ENCODE peak calls at places on chromosomes 1 and 21, in nine cellular contexts. One of them, this sample, is unnamed.

GRCh38 chr1:243974451-243975292 is 76.4 kb upstream of the ZBTB18 start:
- DNase-seq in nephron progenitor cell: peak
- DNase-seq in pancreas: no peak
- DNase-seq in endothelial cell: peak
- DNase-seq in T-helper 2 cell: no peak
- DNase-seq in A673: peak
- DNase-seq in GM23338: peak
- DNase-seq in NCI-H1436: peak
- DNase-seq in activated B cell treated with CpG ODN at 0.5 μM for 24 hours: no peak
- DNase-seq in this sample: no peak

GRCh38 chr1:14282583-14283186 is 315.8 kb upstream of the KAZN start:
- DNase-seq in nephron progenitor cell: no peak
- DNase-seq in pancreas: no peak
- DNase-seq in endothelial cell: no peak
- DNase-seq in T-helper 2 cell: no peak
- DNase-seq in A673: no peak
- DNase-seq in GM23338: peak
- DNase-seq in NCI-H1436: no peak
- DNase-seq in activated B cell treated with CpG ODN at 0.5 μM for 24 hours: no peak
- DNase-seq in this sample: no peak

GRCh38 chr1:239545466-239545865 is 159.1 kb downstream of the CHRM3 start:
- DNase-seq in nephron progenitor cell: no peak
- DNase-seq in pancreas: no peak
- DNase-seq in endothelial cell: no peak
- DNase-seq in T-helper 2 cell: no peak
- DNase-seq in A673: no peak
- DNase-seq in GM23338: no peak
- DNase-seq in NCI-H1436: no peak
- DNase-seq in activated B cell treated with CpG ODN at 0.5 μM for 24 hours: no peak
- DNase-seq in this sample: no peak

GRCh38 chr1:7610936-7611335 is 160.2 kb upstream of the VAMP3 start:
- DNase-seq in nephron progenitor cell: peak
- DNase-seq in pancreas: no peak
- DNase-seq in endothelial cell: no peak
- DNase-seq in T-helper 2 cell: no peak
- DNase-seq in A673: no peak
- DNase-seq in GM23338: no peak
- DNase-seq in NCI-H1436: no peak
- DNase-seq in activated B cell treated with CpG ODN at 0.5 μM for 24 hours: no peak
- DNase-seq in this sample: no peak

GRCh38 chr1:212473729-212474128 is 41.0 kb downstream of the NENF start:
- DNase-seq in nephron progenitor cell: no peak
- DNase-seq in pancreas: no peak
- DNase-seq in endothelial cell: no peak
- DNase-seq in T-helper 2 cell: no peak
- DNase-seq in A673: no peak
- DNase-seq in GM23338: no peak
- DNase-seq in NCI-H1436: no peak
- DNase-seq in activated B cell treated with CpG ODN at 0.5 μM for 24 hours: no peak
- DNase-seq in this sample: no peak

GRCh38 chr1:157001304-157001703 is 44.2 kb downstream of the ARHGEF11 start:
- DNase-seq in nephron progenitor cell: no peak
- DNase-seq in pancreas: no peak
- DNase-seq in endothelial cell: no peak
- DNase-seq in T-helper 2 cell: no peak
- DNase-seq in A673: no peak
- DNase-seq in GM23338: no peak
- DNase-seq in NCI-H1436: no peak
- DNase-seq in activated B cell treated with CpG ODN at 0.5 μM for 24 hours: no peak
- DNase-seq in this sample: no peak

GRCh38 chr1:81142099-81142776 is 658.5 kb upstream of the ADGRL2 start:
- DNase-seq in nephron progenitor cell: no peak
- DNase-seq in pancreas: no peak
- DNase-seq in endothelial cell: no peak
- DNase-seq in T-helper 2 cell: no peak
- DNase-seq in A673: no peak
- DNase-seq in GM23338: no peak
- DNase-seq in NCI-H1436: no peak
- DNase-seq in activated B cell treated with CpG ODN at 0.5 μM for 24 hours: no peak
- DNase-seq in this sample: peak

GRCh38 chr1:55213029-55213884 is 1.9 kb downstream of the USP24 start:
- DNase-seq in nephron progenitor cell: no peak
- DNase-seq in pancreas: no peak
- DNase-seq in endothelial cell: no peak
- DNase-seq in T-helper 2 cell: no peak
- DNase-seq in A673: peak
- DNase-seq in GM23338: no peak
- DNase-seq in NCI-H1436: no peak
- DNase-seq in activated B cell treated with CpG ODN at 0.5 μM for 24 hours: no peak
- DNase-seq in this sample: no peak

GRCh38 chr1:27418326-27418761 is 25.9 kb downstream of the GPR3 start:
- DNase-seq in nephron progenitor cell: no peak
- DNase-seq in pancreas: no peak
- DNase-seq in endothelial cell: no peak
- DNase-seq in T-helper 2 cell: no peak
- DNase-seq in A673: no peak
- DNase-seq in GM23338: no peak
- DNase-seq in NCI-H1436: no peak
- DNase-seq in activated B cell treated with CpG ODN at 0.5 μM for 24 hours: peak
- DNase-seq in this sample: peak

GRCh38 chr1:59427155-59427554 is 130.3 kb downstream of the FGGY start:
- DNase-seq in nephron progenitor cell: no peak
- DNase-seq in pancreas: no peak
- DNase-seq in endothelial cell: no peak
- DNase-seq in T-helper 2 cell: no peak
- DNase-seq in A673: no peak
- DNase-seq in GM23338: no peak
- DNase-seq in NCI-H1436: no peak
- DNase-seq in activated B cell treated with CpG ODN at 0.5 μM for 24 hours: no peak
- DNase-seq in this sample: no peak

GRCh38 chr21:34867785-34868184 is 181.3 kb downstream of the RUNX1 start:
- DNase-seq in nephron progenitor cell: no peak
- DNase-seq in pancreas: no peak
- DNase-seq in endothelial cell: no peak
- DNase-seq in T-helper 2 cell: no peak
- DNase-seq in A673: no peak
- DNase-seq in GM23338: no peak
- DNase-seq in NCI-H1436: no peak
- DNase-seq in activated B cell treated with CpG ODN at 0.5 μM for 24 hours: no peak
- DNase-seq in this sample: no peak

GRCh38 chr21:26842976-26843911 is 2.0 kb downstream of the ADAMTS1 start:
- DNase-seq in nephron progenitor cell: peak
- DNase-seq in pancreas: peak
- DNase-seq in endothelial cell: peak
- DNase-seq in T-helper 2 cell: no peak
- DNase-seq in A673: peak
- DNase-seq in GM23338: peak
- DNase-seq in NCI-H1436: no peak
- DNase-seq in activated B cell treated with CpG ODN at 0.5 μM for 24 hours: no peak
- DNase-seq in this sample: peak

GRCh38 chr1:164785841-164786534 is 227.0 kb downstream of the PBX1 start:
- DNase-seq in nephron progenitor cell: no peak
- DNase-seq in pancreas: no peak
- DNase-seq in endothelial cell: no peak
- DNase-seq in T-helper 2 cell: no peak
- DNase-seq in A673: no peak
- DNase-seq in GM23338: no peak
- DNase-seq in NCI-H1436: no peak
- DNase-seq in activated B cell treated with CpG ODN at 0.5 μM for 24 hours: no peak
- DNase-seq in this sample: no peak

GRCh38 chr1:94043738-94044289 is 77.1 kb downstream of the ABCA4 start:
- DNase-seq in nephron progenitor cell: no peak
- DNase-seq in pancreas: no peak
- DNase-seq in endothelial cell: no peak
- DNase-seq in T-helper 2 cell: no peak
- DNase-seq in A673: no peak
- DNase-seq in GM23338: no peak
- DNase-seq in NCI-H1436: no peak
- DNase-seq in activated B cell treated with CpG ODN at 0.5 μM for 24 hours: no peak
- DNase-seq in this sample: no peak

GRCh38 chr1:23343246-23344110 is 606 bp downstream of the HNRNPR start:
- DNase-seq in nephron progenitor cell: peak
- DNase-seq in pancreas: peak
- DNase-seq in endothelial cell: peak
- DNase-seq in T-helper 2 cell: peak
- DNase-seq in A673: peak
- DNase-seq in GM23338: peak
- DNase-seq in NCI-H1436: peak
- DNase-seq in activated B cell treated with CpG ODN at 0.5 μM for 24 hours: no peak
- DNase-seq in this sample: peak

GRCh38 chr1:113142791-113143190 is 69.8 kb downstream of the LRIG2 start:
- DNase-seq in nephron progenitor cell: no peak
- DNase-seq in pancreas: no peak
- DNase-seq in endothelial cell: no peak
- DNase-seq in T-helper 2 cell: no peak
- DNase-seq in A673: peak
- DNase-seq in GM23338: no peak
- DNase-seq in NCI-H1436: no peak
- DNase-seq in activated B cell treated with CpG ODN at 0.5 μM for 24 hours: no peak
- DNase-seq in this sample: no peak

GRCh38 chr21:34642211-34643075 is 26.4 kb upstream of the CLIC6 start:
- DNase-seq in nephron progenitor cell: no peak
- DNase-seq in pancreas: no peak
- DNase-seq in endothelial cell: no peak
- DNase-seq in T-helper 2 cell: no peak
- DNase-seq in A673: no peak
- DNase-seq in GM23338: no peak
- DNase-seq in NCI-H1436: no peak
- DNase-seq in activated B cell treated with CpG ODN at 0.5 μM for 24 hours: no peak
- DNase-seq in this sample: peak

GRCh38 chr1:101448018-101448417 is 211.2 kb downstream of the S1PR1 start:
- DNase-seq in nephron progenitor cell: no peak
- DNase-seq in pancreas: no peak
- DNase-seq in endothelial cell: no peak
- DNase-seq in T-helper 2 cell: no peak
- DNase-seq in A673: no peak
- DNase-seq in GM23338: no peak
- DNase-seq in NCI-H1436: no peak
- DNase-seq in activated B cell treated with CpG ODN at 0.5 μM for 24 hours: no peak
- DNase-seq in this sample: no peak

GRCh38 chr1:9201421-9202239 is 32.9 kb upstream of the H6PD start:
- DNase-seq in nephron progenitor cell: no peak
- DNase-seq in pancreas: no peak
- DNase-seq in endothelial cell: no peak
- DNase-seq in T-helper 2 cell: no peak
- DNase-seq in A673: no peak
- DNase-seq in GM23338: peak
- DNase-seq in NCI-H1436: no peak
- DNase-seq in activated B cell treated with CpG ODN at 0.5 μM for 24 hours: no peak
- DNase-seq in this sample: no peak

GRCh38 chr1:235820059-235820458 is 46.6 kb downstream of the LYST start:
- DNase-seq in nephron progenitor cell: no peak
- DNase-seq in pancreas: no peak
- DNase-seq in endothelial cell: no peak
- DNase-seq in T-helper 2 cell: no peak
- DNase-seq in A673: no peak
- DNase-seq in GM23338: no peak
- DNase-seq in NCI-H1436: no peak
- DNase-seq in activated B cell treated with CpG ODN at 0.5 μM for 24 hours: no peak
- DNase-seq in this sample: no peak

GRCh38 chr1:219119839-219120238 is 53.8 kb upstream of the LYPLAL1 start:
- DNase-seq in nephron progenitor cell: no peak
- DNase-seq in pancreas: no peak
- DNase-seq in endothelial cell: no peak
- DNase-seq in T-helper 2 cell: no peak
- DNase-seq in A673: peak
- DNase-seq in GM23338: no peak
- DNase-seq in NCI-H1436: no peak
- DNase-seq in activated B cell treated with CpG ODN at 0.5 μM for 24 hours: no peak
- DNase-seq in this sample: no peak

GRCh38 chr1:1779691-1780597 is 1.7 kb upstream of the NADK start:
- DNase-seq in nephron progenitor cell: no peak
- DNase-seq in pancreas: no peak
- DNase-seq in endothelial cell: no peak
- DNase-seq in T-helper 2 cell: peak
- DNase-seq in A673: peak
- DNase-seq in GM23338: peak
- DNase-seq in NCI-H1436: peak
- DNase-seq in activated B cell treated with CpG ODN at 0.5 μM for 24 hours: peak
- DNase-seq in this sample: peak

GRCh38 chr1:36553591-36554417 is 71.1 kb upstream of the CSF3R start:
- DNase-seq in nephron progenitor cell: peak
- DNase-seq in pancreas: peak
- DNase-seq in endothelial cell: peak
- DNase-seq in T-helper 2 cell: peak
- DNase-seq in A673: peak
- DNase-seq in GM23338: peak
- DNase-seq in NCI-H1436: peak
- DNase-seq in activated B cell treated with CpG ODN at 0.5 μM for 24 hours: peak
- DNase-seq in this sample: peak

GRCh38 chr1:17207966-17208418 is 3.1 kb downstream of the PADI1 start:
- DNase-seq in nephron progenitor cell: no peak
- DNase-seq in pancreas: no peak
- DNase-seq in endothelial cell: no peak
- DNase-seq in T-helper 2 cell: no peak
- DNase-seq in A673: peak
- DNase-seq in GM23338: no peak
- DNase-seq in NCI-H1436: no peak
- DNase-seq in activated B cell treated with CpG ODN at 0.5 μM for 24 hours: peak
- DNase-seq in this sample: peak

GRCh38 chr1:197526736-197527371 is 248.4 kb downstream of the DENND1B start:
- DNase-seq in nephron progenitor cell: no peak
- DNase-seq in pancreas: no peak
- DNase-seq in endothelial cell: no peak
- DNase-seq in T-helper 2 cell: no peak
- DNase-seq in A673: peak
- DNase-seq in GM23338: peak
- DNase-seq in NCI-H1436: peak
- DNase-seq in activated B cell treated with CpG ODN at 0.5 μM for 24 hours: no peak
- DNase-seq in this sample: no peak

GRCh38 chr1:106831511-106831910 is 225.0 kb upstream of the PRMT6 start:
- DNase-seq in nephron progenitor cell: no peak
- DNase-seq in pancreas: no peak
- DNase-seq in endothelial cell: no peak
- DNase-seq in T-helper 2 cell: no peak
- DNase-seq in A673: peak
- DNase-seq in GM23338: no peak
- DNase-seq in NCI-H1436: no peak
- DNase-seq in activated B cell treated with CpG ODN at 0.5 μM for 24 hours: no peak
- DNase-seq in this sample: no peak

GRCh38 chr21:33071878-33072306 is 2.0 kb downstream of the OLIG1 start:
- DNase-seq in nephron progenitor cell: peak
- DNase-seq in pancreas: no peak
- DNase-seq in endothelial cell: peak
- DNase-seq in T-helper 2 cell: no peak
- DNase-seq in A673: no peak
- DNase-seq in GM23338: peak
- DNase-seq in NCI-H1436: no peak
- DNase-seq in activated B cell treated with CpG ODN at 0.5 μM for 24 hours: no peak
- DNase-seq in this sample: no peak

GRCh38 chr1:76679534-76680152 is 187.6 kb upstream of the ST6GALNAC5 start:
- DNase-seq in nephron progenitor cell: no peak
- DNase-seq in pancreas: no peak
- DNase-seq in endothelial cell: no peak
- DNase-seq in T-helper 2 cell: no peak
- DNase-seq in A673: no peak
- DNase-seq in GM23338: no peak
- DNase-seq in NCI-H1436: no peak
- DNase-seq in activated B cell treated with CpG ODN at 0.5 μM for 24 hours: no peak
- DNase-seq in this sample: no peak

GRCh38 chr1:171807547-171807946 is 26.1 kb downstream of the METTL13 start:
- DNase-seq in nephron progenitor cell: no peak
- DNase-seq in pancreas: no peak
- DNase-seq in endothelial cell: no peak
- DNase-seq in T-helper 2 cell: no peak
- DNase-seq in A673: no peak
- DNase-seq in GM23338: no peak
- DNase-seq in NCI-H1436: no peak
- DNase-seq in activated B cell treated with CpG ODN at 0.5 μM for 24 hours: no peak
- DNase-seq in this sample: no peak

GRCh38 chr1:170663441-170664282 is at the start of gene PRRX1:
- DNase-seq in nephron progenitor cell: no peak
- DNase-seq in pancreas: no peak
- DNase-seq in endothelial cell: no peak
- DNase-seq in T-helper 2 cell: no peak
- DNase-seq in A673: no peak
- DNase-seq in GM23338: no peak
- DNase-seq in NCI-H1436: no peak
- DNase-seq in activated B cell treated with CpG ODN at 0.5 μM for 24 hours: no peak
- DNase-seq in this sample: peak

GRCh38 chr1:26771643-26772321 is 16.0 kb upstream of the PIGV start:
- DNase-seq in nephron progenitor cell: no peak
- DNase-seq in pancreas: no peak
- DNase-seq in endothelial cell: no peak
- DNase-seq in T-helper 2 cell: no peak
- DNase-seq in A673: peak
- DNase-seq in GM23338: no peak
- DNase-seq in NCI-H1436: peak
- DNase-seq in activated B cell treated with CpG ODN at 0.5 μM for 24 hours: no peak
- DNase-seq in this sample: peak